ENCODE peak calls at places on chromosomes 16 and 17, in four cellular contexts. O is breast epithelium, P is Panc1, S is fibroblast of lung. U is an unnamed sample.

GRCh38 chr17:35245196-35245486 is 2.3 kb downstream of the SLFN5 start:
- DNase-seq in O (no peak), P (peak), S (peak), U (no peak)

GRCh38 chr17:31580331-31581021 is 189.0 kb downstream of the RAB11FIP4 start:
- DNase-seq in O (no peak), P (no peak), S (peak), U (no peak)

GRCh38 chr16:3656491-3657468 is 2.3 kb downstream of the DNASE1 start:
- DNase-seq in O (no peak), P (no peak), S (no peak), U (no peak)

GRCh38 chr17:4511199-4511932 is 12.7 kb downstream of the SPNS2 start:
- DNase-seq in O (no peak), P (no peak), S (no peak), U (no peak)

GRCh38 chr16:78437352-78437968 is 338.0 kb downstream of the WWOX start:
- DNase-seq in O (no peak), P (peak), S (no peak), U (no peak)

GRCh38 chr16:9351440-9351839 is 260.0 kb downstream of the HAPSTR1 start:
- DNase-seq in O (no peak), P (no peak), S (no peak), U (peak)

GRCh38 chr16:75061677-75062076 is 54.9 kb downstream of the LDHD start:
- DNase-seq in O (no peak), P (no peak), S (no peak), U (no peak)

GRCh38 chr16:11914759-11915643 is 755 bp downstream of the GSPT1 start:
- DNase-seq in O (no peak), P (no peak), S (peak), U (no peak)

GRCh38 chr16:57788951-57789350 is 13.3 kb downstream of the KIFC3 start:
- DNase-seq in O (no peak), P (no peak), S (no peak), U (no peak)

GRCh38 chr16:17474037-17474436 is 3.3 kb upstream of the XYLT1 start:
- DNase-seq in O (no peak), P (no peak), S (peak), U (no peak)

GRCh38 chr17:80892900-80893603 is 98.6 kb upstream of the CHMP6 start:
- DNase-seq in O (no peak), P (no peak), S (peak), U (peak)

GRCh38 chr17:42797067-42798007 is 1.2 kb downstream of the COA3 start:
- DNase-seq in O (no peak), P (no peak), S (no peak), U (no peak)

GRCh38 chr16:85570213-85570734 is 42.8 kb upstream of the GSE1 start:
- DNase-seq in O (peak), P (no peak), S (no peak), U (no peak)

GRCh38 chr16:70800306-70800705 is 652 bp downstream of the VAC14 start:
- DNase-seq in O (no peak), P (no peak), S (no peak), U (no peak)

GRCh38 chr17:59830007-59830630 is 62.6 kb downstream of the TUBD1 start:
- DNase-seq in O (no peak), P (no peak), S (peak), U (no peak)

GRCh38 chr17:80045703-80046102 is 9.3 kb downstream of the CCDC40 start:
- DNase-seq in O (no peak), P (no peak), S (no peak), U (no peak)

GRCh38 chr16:64540449-64540848 is 581.4 kb downstream of the CDH11 start:
- DNase-seq in O (no peak), P (no peak), S (no peak), U (no peak)

GRCh38 chr17:73297934-73298861 is 13.6 kb downstream of the CDC42EP4 start:
- DNase-seq in O (no peak), P (no peak), S (no peak), U (no peak)

GRCh38 chr17:64506576-64507417 is at the start of gene CEP95:
- DNase-seq in O (peak), P (peak), S (peak), U (peak)

GRCh38 chr16:85571813-85572619 is 41.1 kb upstream of the GSE1 start:
- DNase-seq in O (no peak), P (no peak), S (no peak), U (no peak)

GRCh38 chr16:13291934-13292333 is 390.5 kb downstream of the SHISA9 start:
- DNase-seq in O (no peak), P (no peak), S (no peak), U (no peak)

GRCh38 chr17:1203111-1203966 is 23.6 kb upstream of the ABR start:
- DNase-seq in O (no peak), P (no peak), S (peak), U (peak)

GRCh38 chr17:27491713-27492190 is 35.5 kb downstream of the KSR1 start:
- DNase-seq in O (no peak), P (no peak), S (no peak), U (no peak)

GRCh38 chr17:60577147-60577925 is 22.7 kb upstream of the PPM1D start:
- DNase-seq in O (no peak), P (no peak), S (peak), U (no peak)

GRCh38 chr16:89422527-89422904 is 67.8 kb downstream of the ANKRD11 start:
- DNase-seq in O (no peak), P (peak), S (peak), U (no peak)

GRCh38 chr17:74686761-74687160 is 26.0 kb downstream of the CD300LF start:
- DNase-seq in O (no peak), P (no peak), S (no peak), U (no peak)

GRCh38 chr17:42603318-42603717 is 5.9 kb downstream of the RETREG3 start:
- DNase-seq in O (no peak), P (no peak), S (no peak), U (no peak)

DNA sequence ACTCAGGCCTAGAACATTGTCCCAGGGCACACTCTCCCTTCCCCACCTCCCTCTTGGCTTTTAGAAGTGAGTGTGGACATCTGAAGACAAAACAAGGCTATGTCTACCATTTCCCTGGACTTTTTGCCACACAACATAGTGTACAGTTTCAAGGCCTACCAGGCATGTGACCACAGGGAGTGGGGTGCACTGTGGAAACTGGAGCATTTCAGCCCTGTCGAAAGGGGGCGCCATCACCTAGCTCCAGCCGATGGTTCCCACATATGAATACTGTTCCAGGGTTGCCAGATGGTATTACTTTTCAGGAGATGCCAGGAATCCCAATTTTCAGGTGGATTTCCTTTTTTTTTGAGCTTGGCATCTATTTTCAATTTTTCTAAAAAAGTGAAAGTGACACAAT is 140.7 kb downstream of the KATNIP start:
- DNase-seq in O (no peak), P (no peak), S (peak), U (no peak)
- TF ChIP-seq CTCF in O (peak), P (peak), S (peak), U (peak)

DNA sequence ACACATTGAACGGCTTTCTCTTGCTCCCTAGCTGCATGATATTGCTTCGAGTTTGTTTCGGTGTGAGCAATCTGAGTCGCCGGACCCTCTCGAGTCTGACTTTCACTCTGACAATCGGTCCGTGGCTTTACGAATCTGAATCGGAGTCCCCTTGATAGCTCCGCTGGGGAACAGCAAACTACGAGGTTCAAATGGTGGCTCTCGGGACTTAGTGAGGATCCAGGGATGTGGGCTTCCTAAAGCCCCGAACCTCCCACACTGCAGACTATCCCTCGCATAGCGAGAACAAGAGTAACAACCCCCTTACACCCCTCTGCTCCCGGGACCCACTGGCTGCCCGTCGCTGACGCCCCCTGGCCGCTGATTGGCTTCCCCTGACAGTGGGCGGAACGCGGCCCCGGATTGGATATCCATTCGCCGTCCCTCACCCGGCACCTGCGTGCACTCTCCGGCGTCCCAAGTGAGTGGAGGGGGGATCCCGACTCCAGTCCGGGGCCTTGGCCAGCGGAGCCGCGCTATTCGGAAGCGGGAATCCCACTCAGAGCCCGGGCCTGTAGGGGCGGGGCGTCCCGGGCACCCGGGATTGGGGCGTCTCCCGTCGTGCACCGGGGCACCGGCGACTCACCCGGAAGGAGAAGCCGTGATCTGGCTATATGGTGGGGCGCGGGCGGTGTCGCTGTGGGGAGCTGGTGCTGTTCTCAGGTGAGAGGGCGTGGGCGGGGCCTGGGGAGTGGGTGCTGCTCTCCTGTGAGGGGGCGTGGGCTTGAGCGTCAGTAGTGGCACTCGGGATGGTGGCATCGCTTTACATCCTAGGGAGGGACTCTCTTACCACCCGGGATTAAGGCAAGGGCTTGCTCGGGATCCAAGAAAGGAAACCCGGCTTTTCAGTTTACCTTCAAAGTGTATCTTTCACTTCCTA is at the start of gene SNX11:
- DNase-seq in O (peak), P (peak), S (peak), U (peak)
- TF ChIP-seq CTCF in O (no peak), P (no peak), S (no peak), U (no peak)

GRCh38 chr16:69260019-69260418 is 51.1 kb upstream of the VPS4A start:
- DNase-seq in O (no peak), P (no peak), S (no peak), U (no peak)
- TF ChIP-seq CTCF in O (no peak), P (no peak), S (no peak), U (no peak)

GRCh38 chr17:70073326-70073725 is 1.7 kb upstream of the KCNJ16 start:
- DNase-seq in O (no peak), P (no peak), S (peak), U (no peak)
- TF ChIP-seq CTCF in O (no peak), P (no peak), S (no peak), U (no peak)

GRCh38 chr16:55055262-55055661 is 124.6 kb downstream of the IRX5 start:
- DNase-seq in O (no peak), P (no peak), S (no peak), U (no peak)
- TF ChIP-seq CTCF in O (no peak), P (no peak), S (no peak), U (no peak)

DNA sequence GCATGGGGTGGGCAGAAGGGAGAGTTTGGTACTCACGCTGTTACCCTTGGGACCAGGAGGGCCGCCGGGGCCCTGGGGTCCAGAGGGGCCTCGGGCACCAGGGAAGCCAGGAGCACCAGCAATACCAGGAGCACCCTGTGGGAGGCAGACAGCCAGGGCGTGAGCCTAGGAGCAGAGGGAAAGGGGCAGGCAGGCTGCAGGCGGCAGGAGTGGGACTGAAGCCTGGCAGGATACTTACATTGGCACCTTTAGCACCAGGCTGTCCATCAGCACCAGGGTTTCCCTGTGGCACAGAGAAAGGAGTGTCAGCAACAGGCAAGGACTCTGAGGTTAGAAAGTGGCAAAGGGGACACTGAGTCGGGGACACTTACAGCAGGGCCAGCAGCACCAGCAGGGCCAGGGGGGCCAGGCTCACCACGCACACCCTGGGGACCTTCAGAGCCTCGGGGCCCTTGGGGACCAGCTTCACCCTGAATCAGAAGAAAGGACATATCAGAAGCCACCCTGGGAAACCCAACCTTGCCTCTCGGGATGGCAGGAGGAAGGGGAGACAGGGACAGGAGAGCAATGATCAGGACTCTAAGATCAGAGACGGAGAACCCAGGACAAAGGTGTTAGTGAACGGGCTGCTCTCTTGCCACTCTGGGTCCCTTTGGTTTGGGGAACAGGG is 6.1 kb downstream of the COL1A1 start:
- DNase-seq in O (no peak), P (no peak), S (peak), U (no peak)
- TF ChIP-seq CTCF in O (no peak), P (no peak), S (peak), U (peak)

U was measured in osteocyte.